ENCODE peak calls at places on chromosomes 5 and 9, in seven cellular contexts. H is AG08396, C is cardiac muscle cell, P is T1000, A is NCI-H2081, M is nephron progenitor cell, S is WERI-Rb-1. L is an unnamed sample.

GRCh38 chr5:139994234-139994633 is 48.9 kb downstream of the NRG2 start:
- DNase-seq in H (no peak), C (no peak), P (no peak), A (no peak), M (no peak), S (no peak), L (no peak)

GRCh38 chr5:150486402-150487198 is 21.3 kb upstream of the NDST1 start:
- DNase-seq in H (peak), C (peak), P (peak), A (peak), M (peak), S (peak), L (peak)

GRCh38 chr5:139492700-139493192 is 10.2 kb upstream of the STING1 start:
- DNase-seq in H (peak), C (peak), P (no peak), A (no peak), M (no peak), S (no peak), L (no peak)

GRCh38 chr9:132026932-132027585 is 52.6 kb downstream of the MED27 start:
- DNase-seq in H (peak), C (peak), P (no peak), A (no peak), M (no peak), S (no peak), L (peak)

GRCh38 chr5:53942724-53943123 is 367.6 kb downstream of the ARL15 start:
- DNase-seq in H (no peak), C (peak), P (no peak), A (no peak), M (no peak), S (no peak), L (peak)

GRCh38 chr9:137095664-137096517 is 9.1 kb downstream of the MAN1B1 start:
- DNase-seq in H (no peak), C (no peak), P (no peak), A (peak), M (no peak), S (peak), L (no peak)

GRCh38 chr5:39717186-39717897 is 292.6 kb upstream of the DAB2 start:
- DNase-seq in H (no peak), C (no peak), P (no peak), A (no peak), M (no peak), S (no peak), L (no peak)

GRCh38 chr9:12798066-12798770 is 23.4 kb downstream of the LURAP1L start:
- DNase-seq in H (no peak), C (no peak), P (no peak), A (peak), M (no peak), S (peak), L (no peak)

GRCh38 chr9:105053209-105053652 is 125.3 kb upstream of the ABCA1 start:
- DNase-seq in H (no peak), C (peak), P (peak), A (no peak), M (no peak), S (no peak), L (peak)

GRCh38 chr5:124806026-124806856 is 59.8 kb upstream of the ZNF608 start:
- DNase-seq in H (peak), C (peak), P (no peak), A (peak), M (peak), S (peak), L (no peak)

GRCh38 chr9:110077926-110078325 is 130.0 kb downstream of the C9orf152 start:
- DNase-seq in H (no peak), C (no peak), P (no peak), A (no peak), M (no peak), S (no peak), L (no peak)

GRCh38 chr9:118767571-118767970 is 601.7 kb downstream of the BRINP1 start:
- DNase-seq in H (no peak), C (no peak), P (no peak), A (no peak), M (no peak), S (no peak), L (no peak)

GRCh38 chr5:114010362-114010761 is 351.5 kb upstream of the KCNN2 start:
- DNase-seq in H (no peak), C (peak), P (no peak), A (no peak), M (no peak), S (no peak), L (no peak)

GRCh38 chr5:135487839-135488514 is 35.8 kb upstream of the TIFAB start:
- DNase-seq in H (no peak), C (no peak), P (no peak), A (no peak), M (no peak), S (peak), L (no peak)

GRCh38 chr5:142866563-142867275 is 96.5 kb downstream of the ARHGAP26 start:
- DNase-seq in H (peak), C (peak), P (peak), A (peak), M (peak), S (peak), L (peak)

GRCh38 chr9:35367451-35367850 is 122.5 kb upstream of the RUSC2 start:
- DNase-seq in H (peak), C (peak), P (peak), A (no peak), M (no peak), S (no peak), L (peak)

GRCh38 chr9:15543033-15543791 is 9.6 kb upstream of the CCDC171 start:
- DNase-seq in H (no peak), C (peak), P (no peak), A (no peak), M (no peak), S (no peak), L (no peak)

GRCh38 chr9:130465383-130466096 is 20.8 kb downstream of the ASS1 start:
- DNase-seq in H (no peak), C (no peak), P (no peak), A (no peak), M (peak), S (peak), L (no peak)

GRCh38 chr9:94554439-94555331 is at the start of gene PCAT7:
- DNase-seq in H (peak), C (peak), P (no peak), A (peak), M (peak), S (peak), L (peak)

GRCh38 chr5:135264451-135265445 is 134.3 kb downstream of the MACROH2A1 start:
- DNase-seq in H (no peak), C (no peak), P (no peak), A (no peak), M (no peak), S (peak), L (no peak)

GRCh38 chr5:157326440-157327023 is 60.6 kb downstream of the CYFIP2 start:
- DNase-seq in H (no peak), C (no peak), P (no peak), A (no peak), M (no peak), S (no peak), L (no peak)

GRCh38 chr5:78659714-78660113 is 11.1 kb upstream of the LHFPL2 start:
- DNase-seq in H (no peak), C (peak), P (no peak), A (no peak), M (no peak), S (no peak), L (no peak)

GRCh38 chr9:22790329-22790728 is 343.7 kb downstream of the DMRTA1 start:
- DNase-seq in H (no peak), C (no peak), P (no peak), A (no peak), M (no peak), S (no peak), L (no peak)

GRCh38 chr5:177397875-177398390 is 2.5 kb downstream of the PFN3 start:
- DNase-seq in H (no peak), C (no peak), P (no peak), A (no peak), M (no peak), S (no peak), L (no peak)

GRCh38 chr9:134993416-134993815 is 75.7 kb upstream of the FCN1 start:
- DNase-seq in H (no peak), C (no peak), P (no peak), A (no peak), M (no peak), S (peak), L (no peak)

GRCh38 chr5:168359820-168360460 is 68.5 kb downstream of the WWC1 start:
- DNase-seq in H (no peak), C (no peak), P (no peak), A (no peak), M (no peak), S (no peak), L (peak)

GRCh38 chr5:155872801-155873200 is 454.2 kb upstream of the SGCD start:
- DNase-seq in H (peak), C (no peak), P (peak), A (peak), M (no peak), S (no peak), L (no peak)

GRCh38 chr9:70112981-70113380 is 69.3 kb downstream of the MAMDC2 start:
- DNase-seq in H (no peak), C (no peak), P (no peak), A (peak), M (no peak), S (no peak), L (no peak)

GRCh38 chr9:88829276-88829675 is 162.0 kb upstream of the S1PR3 start:
- DNase-seq in H (no peak), C (no peak), P (peak), A (no peak), M (no peak), S (no peak), L (no peak)

L was measured in trophoblast cell.